ENCODE peak calls at places on chromosomes 16 and 17, in five cellular contexts. C is ovary, F is body of pancreas, N is A549, X is upper lobe of left lung. G is an unnamed sample.

GRCh38 chr17:28745052-28745776 is 1.4 kb downstream of the TRAF4 start:
- DNase-seq in C (peak), F (peak), N (peak), X (peak), G (no peak)

GRCh38 chr16:24737391-24737871 is 8.0 kb downstream of the TNRC6A start:
- DNase-seq in C (no peak), F (no peak), N (no peak), X (no peak), G (no peak)

GRCh38 chr16:89246903-89247733 is 29.6 kb downstream of the ZNF778 start:
- DNase-seq in C (peak), F (peak), N (peak), X (peak), G (peak)

GRCh38 chr17:76077582-76078110 is 1.3 kb upstream of the ZACN start:
- DNase-seq in C (no peak), F (peak), N (no peak), X (no peak), G (no peak)

GRCh38 chr16:27784351-27785306 is 234.7 kb downstream of the KATNIP start:
- DNase-seq in C (no peak), F (no peak), N (no peak), X (peak), G (no peak)

GRCh38 chr16:9050102-9050830 is 41.2 kb upstream of the HAPSTR1 start:
- DNase-seq in C (no peak), F (no peak), N (peak), X (no peak), G (no peak)

GRCh38 chr17:40344321-40345160 is 20.0 kb downstream of the GJD3 start:
- DNase-seq in C (no peak), F (no peak), N (no peak), X (no peak), G (no peak)

GRCh38 chr16:57536306-57537193 is at the start of gene CCDC102A:
- DNase-seq in C (peak), F (peak), N (no peak), X (no peak), G (no peak)

GRCh38 chr17:48198950-48199541 is 91.5 kb downstream of the SNX11 start:
- DNase-seq in C (no peak), F (no peak), N (no peak), X (no peak), G (no peak)

GRCh38 chr16:85055503-85056210 is 28.1 kb downstream of the KIAA0513 start:
- DNase-seq in C (no peak), F (peak), N (no peak), X (no peak), G (peak)
- TF ChIP-seq POLR2A in C (no peak), F (no peak), N (no peak), X (no peak), G (no peak)

DNA sequence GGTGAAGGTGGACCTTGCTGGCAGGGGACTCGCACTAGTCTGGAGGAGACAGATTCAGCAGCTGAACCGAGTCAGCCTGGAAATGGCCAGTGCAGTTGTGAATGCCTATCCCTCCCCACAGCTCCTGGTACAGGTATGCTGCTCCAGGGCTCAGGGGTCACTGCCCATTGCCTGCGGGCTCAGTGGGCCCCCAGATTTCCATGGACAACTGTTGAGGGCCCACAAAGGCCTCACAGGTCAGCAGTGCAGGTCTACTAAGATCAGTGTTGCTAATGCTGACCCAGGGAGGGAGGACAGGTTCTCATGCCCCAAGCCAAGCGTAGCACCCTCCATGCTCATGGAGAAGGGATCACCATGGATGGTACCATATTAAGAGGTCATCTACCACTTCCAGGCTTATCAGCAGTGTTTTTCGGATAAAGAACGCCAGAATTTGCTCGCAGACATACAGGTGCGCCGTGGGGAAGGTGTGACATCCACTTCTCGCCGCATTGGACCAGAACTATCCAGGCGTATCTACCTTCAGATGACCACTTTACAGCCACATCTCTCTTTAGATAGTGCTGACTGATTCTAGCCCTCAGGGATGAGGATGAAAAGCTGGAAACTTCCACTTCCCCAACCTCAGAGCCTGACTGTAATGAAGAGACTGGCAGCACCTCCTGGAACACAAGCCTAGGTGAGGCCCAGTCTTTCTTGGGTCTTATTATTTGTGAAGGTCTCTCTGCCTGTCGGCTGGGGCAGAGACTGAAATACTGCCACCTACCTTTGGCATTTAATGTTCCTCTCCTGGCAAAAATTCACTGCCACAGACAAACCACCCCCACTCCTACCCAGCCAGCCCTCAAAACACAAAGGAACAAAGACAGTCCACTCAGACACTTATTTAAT is 7.6 kb downstream of the EME1 start:
- DNase-seq in C (no peak), F (no peak), N (no peak), X (no peak), G (no peak)
- TF ChIP-seq POLR2A in C (no peak), F (peak), N (no peak), X (no peak), G (no peak)

GRCh38 chr16:67773099-67773498 is 33.3 kb downstream of the RANBP10 start:
- DNase-seq in C (peak), F (peak), N (no peak), X (no peak), G (no peak)

GRCh38 chr16:67770371-67770991 is 35.9 kb downstream of the RANBP10 start:
- DNase-seq in C (no peak), F (no peak), N (no peak), X (no peak), G (no peak)

GRCh38 chr16:67775273-67775672 is 31.1 kb downstream of the RANBP10 start:
- DNase-seq in C (no peak), F (no peak), N (no peak), X (no peak), G (no peak)

GRCh38 chr16:67774457-67774853 is 31.9 kb downstream of the RANBP10 start:
- DNase-seq in C (no peak), F (no peak), N (no peak), X (no peak), G (no peak)

GRCh38 chr16:67773569-67774456 is 32.5 kb downstream of the RANBP10 start:
- DNase-seq in C (peak), F (peak), N (no peak), X (no peak), G (no peak)
- TF ChIP-seq POLR2A in C (no peak), F (no peak), N (no peak), X (no peak), G (no peak)

DNA sequence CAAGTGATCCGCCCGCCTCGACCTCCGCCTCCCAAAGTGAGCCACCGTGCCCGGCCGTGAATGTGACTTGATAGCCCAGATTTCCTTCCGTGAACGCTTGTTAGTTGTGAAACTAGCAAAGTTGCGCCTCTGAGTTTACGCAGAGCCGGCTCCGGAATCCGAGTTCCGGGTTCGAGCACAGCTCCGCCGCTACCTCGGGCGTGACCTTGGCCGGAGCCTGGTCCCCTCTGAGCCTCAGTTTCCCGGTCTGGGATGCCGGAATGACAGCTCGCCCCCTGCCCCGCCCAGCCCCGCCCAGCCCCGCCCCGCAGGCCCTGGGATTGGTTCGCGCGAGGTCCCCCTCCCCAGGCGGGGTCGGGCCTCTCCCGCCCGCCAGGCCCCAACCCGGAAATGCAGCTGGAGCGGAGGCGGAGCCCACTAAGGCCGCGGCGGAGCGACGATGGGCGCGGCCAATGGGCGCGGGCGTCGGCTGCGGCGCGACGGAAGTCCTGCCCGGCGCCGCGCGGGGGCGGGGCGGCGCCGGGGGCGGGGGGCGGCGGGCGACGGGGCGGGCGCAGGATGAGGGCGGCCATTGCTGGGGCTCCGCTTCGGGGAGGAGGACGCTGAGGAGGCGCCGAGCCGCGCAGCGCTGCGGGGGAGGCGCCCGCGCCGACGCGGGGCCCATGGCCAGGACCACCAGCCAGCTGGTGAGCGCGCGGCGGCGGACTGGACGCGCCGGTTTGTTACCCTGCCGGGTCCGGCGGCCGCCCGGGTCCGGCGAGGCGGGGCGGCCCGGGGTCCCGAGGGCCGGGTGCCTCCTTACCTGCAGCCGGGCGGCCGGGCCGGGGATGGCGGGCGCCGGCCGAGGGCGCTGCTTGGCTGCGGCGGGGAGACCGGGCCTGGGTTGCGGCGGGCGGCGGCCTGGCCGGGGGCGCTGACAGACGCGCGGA is at the start of gene PDPK1:
- DNase-seq in C (peak), F (peak), N (peak), X (peak), G (peak)
- TF ChIP-seq POLR2A in C (peak), F (peak), N (peak), X (peak), G (peak)

GRCh38 chr17:2903193-2903974 is 107.1 kb downstream of the RAP1GAP2 start:
- DNase-seq in C (no peak), F (peak), N (no peak), X (no peak), G (no peak)

GRCh38 chr17:2904135-2904534 is 107.9 kb downstream of the RAP1GAP2 start:
- DNase-seq in C (no peak), F (peak), N (no peak), X (no peak), G (no peak)

GRCh38 chr17:2901582-2901981 is 105.3 kb downstream of the RAP1GAP2 start:
- DNase-seq in C (no peak), F (peak), N (no peak), X (no peak), G (no peak)

GRCh38 chr17:2900842-2901241 is 104.6 kb downstream of the RAP1GAP2 start:
- DNase-seq in C (no peak), F (no peak), N (no peak), X (no peak), G (no peak)

DNA sequence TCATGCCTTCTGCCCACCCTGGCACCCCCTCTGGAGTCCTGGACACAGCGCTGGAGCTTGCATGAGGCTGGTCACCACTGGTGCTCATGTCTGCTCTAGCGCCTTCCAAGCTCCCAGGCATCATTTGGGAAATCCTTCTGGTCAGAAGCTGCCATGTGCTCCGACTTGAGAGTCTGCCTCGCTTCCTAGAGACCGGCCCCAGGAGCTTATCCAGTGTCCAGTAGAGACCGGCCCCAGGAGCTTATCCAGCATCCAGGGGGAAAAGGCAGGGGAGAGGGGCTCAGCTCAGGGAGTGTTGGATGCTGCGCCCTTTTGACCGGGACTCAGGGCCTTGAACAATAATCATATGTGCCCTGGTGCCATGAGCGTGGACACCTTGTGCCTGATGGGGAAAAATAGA is 106.3 kb downstream of the RAP1GAP2 start:
- DNase-seq in C (no peak), F (no peak), N (no peak), X (no peak), G (no peak)
- TF ChIP-seq POLR2A in C (no peak), F (no peak), N (no peak), X (no peak), G (no peak)

GRCh38 chr16:67842509-67843342 is 606 bp downstream of the THAP11 start:
- DNase-seq in C (peak), F (peak), N (peak), X (peak), G (no peak)
- TF ChIP-seq POLR2A in C (no peak), F (peak), N (no peak), X (no peak), G (no peak)

DNA sequence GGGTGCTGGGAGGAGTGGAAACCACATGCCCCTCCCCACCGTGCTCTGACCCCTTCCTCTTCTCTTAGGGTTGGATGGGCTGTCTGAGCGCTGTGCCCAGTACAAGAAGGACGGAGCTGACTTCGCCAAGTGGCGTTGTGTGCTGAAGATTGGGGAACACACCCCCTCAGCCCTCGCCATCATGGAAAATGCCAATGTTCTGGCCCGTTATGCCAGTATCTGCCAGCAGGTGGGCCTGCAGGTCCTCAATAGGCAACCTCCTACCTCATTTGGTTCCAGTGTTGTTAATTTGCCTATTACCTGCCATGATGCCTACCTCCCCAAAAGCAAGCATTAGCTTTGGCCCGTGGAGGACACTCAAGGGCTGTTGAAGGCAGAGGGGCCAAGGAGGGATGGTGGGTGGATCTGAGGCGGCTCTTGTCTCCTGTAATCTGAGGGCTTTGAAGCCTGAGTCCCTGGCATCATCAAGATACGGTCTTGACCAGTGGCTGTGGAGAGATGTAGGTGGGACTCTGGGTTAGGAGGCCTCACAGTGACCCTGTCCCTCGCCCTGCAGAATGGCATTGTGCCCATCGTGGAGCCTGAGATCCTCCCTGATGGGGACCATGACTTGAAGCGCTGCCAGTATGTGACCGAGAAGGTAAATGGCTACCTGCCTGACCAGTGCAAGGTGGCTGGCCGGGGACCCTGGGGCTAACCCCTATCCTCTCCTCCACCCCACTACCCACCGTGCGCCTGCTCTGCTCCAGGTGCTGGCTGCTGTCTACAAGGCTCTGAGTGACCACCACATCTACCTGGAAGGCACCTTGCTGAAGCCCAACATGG is 3.4 kb downstream of the ALDOA start:
- DNase-seq in C (no peak), F (peak), N (peak), X (no peak), G (no peak)
- TF ChIP-seq POLR2A in C (no peak), F (no peak), N (no peak), X (no peak), G (no peak)

DNA sequence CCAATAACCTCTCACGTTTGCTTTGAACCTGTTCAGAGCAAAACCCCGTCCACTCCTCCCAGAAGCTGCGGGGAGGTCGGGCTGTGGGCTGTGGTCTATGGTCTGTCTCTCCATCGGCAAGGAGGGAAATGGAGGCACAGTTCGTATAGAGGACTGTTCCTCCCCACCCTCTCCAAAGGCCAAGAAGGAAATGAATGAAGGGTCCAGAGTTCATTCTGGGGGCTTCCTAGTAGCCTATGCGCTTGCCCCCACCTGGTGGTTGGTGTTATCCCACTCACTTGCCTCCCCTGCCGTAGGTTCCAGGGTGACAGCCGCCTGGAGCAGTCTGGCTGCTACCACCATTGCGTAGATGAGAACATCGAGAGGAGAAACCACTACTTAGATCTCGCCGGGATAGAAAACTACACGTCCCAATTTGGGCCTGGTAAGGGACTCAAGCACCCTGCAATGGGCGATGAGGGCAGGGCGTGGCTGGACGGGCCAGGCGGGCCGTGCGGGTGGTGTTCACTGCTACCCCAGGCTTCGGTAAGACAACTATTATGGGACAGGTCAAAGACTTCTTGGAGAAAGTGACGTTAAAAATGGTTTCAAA is 49.0 kb downstream of the SNX20 start:
- DNase-seq in C (no peak), F (no peak), N (no peak), X (no peak), G (no peak)
- TF ChIP-seq POLR2A in C (no peak), F (no peak), N (no peak), X (no peak), G (no peak)

GRCh38 chr17:8153957-8154607 is 1.9 kb upstream of the PER1 start:
- DNase-seq in C (peak), F (peak), N (peak), X (peak), G (peak)
- TF ChIP-seq POLR2A in C (peak), F (peak), N (peak), X (peak), G (peak)